ENCODE peak calls at places on chromosomes 16 and 17, in seven cellular contexts. One of them, this sample, is unnamed.

GRCh38 chr16:88303890-88304819 is 78.6 kb upstream of the ZNF469 start:
- DNase-seq in PC-9: peak
- DNase-seq in HepG2: peak
- DNase-seq in PC-3: peak
- DNase-seq in GM23338: no peak
- DNase-seq in astrocyte: peak
- DNase-seq in neural progenitor cell: no peak
- DNase-seq in this sample: peak

GRCh38 chr16:84925092-84925772 is 86.1 kb downstream of the ZDHHC7 start:
- DNase-seq in PC-3: peak
- DNase-seq in neural progenitor cell: peak
- DNase-seq in PC-9: no peak
- DNase-seq in HepG2: peak
- DNase-seq in GM23338: peak
- DNase-seq in astrocyte: no peak
- DNase-seq in this sample: peak

GRCh38 chr17:72183194-72183685 is 62.4 kb downstream of the SOX9 start:
- DNase-seq in GM23338: no peak
- DNase-seq in PC-9: no peak
- DNase-seq in PC-3: peak
- DNase-seq in astrocyte: no peak
- DNase-seq in HepG2: peak
- DNase-seq in neural progenitor cell: no peak
- DNase-seq in this sample: no peak

GRCh38 chr16:1791256-1791942 is 2.1 kb downstream of the IGFALS start:
- DNase-seq in PC-3: no peak
- DNase-seq in astrocyte: no peak
- DNase-seq in GM23338: peak
- DNase-seq in HepG2: no peak
- DNase-seq in PC-9: no peak
- DNase-seq in neural progenitor cell: no peak
- DNase-seq in this sample: no peak

GRCh38 chr17:80970044-80970761 is 21.4 kb upstream of the CHMP6 start:
- DNase-seq in PC-3: peak
- DNase-seq in astrocyte: no peak
- DNase-seq in neural progenitor cell: peak
- DNase-seq in PC-9: no peak
- DNase-seq in HepG2: no peak
- DNase-seq in GM23338: no peak
- DNase-seq in this sample: peak

GRCh38 chr16:28597692-28598261 is 927 bp upstream of the SULT1A2 start:
- DNase-seq in HepG2: peak
- DNase-seq in GM23338: peak
- DNase-seq in PC-3: no peak
- DNase-seq in PC-9: peak
- DNase-seq in neural progenitor cell: peak
- DNase-seq in astrocyte: no peak
- DNase-seq in this sample: no peak

GRCh38 chr17:29826045-29826692 is 103.9 kb downstream of the SSH2 start:
- DNase-seq in astrocyte: no peak
- DNase-seq in GM23338: no peak
- DNase-seq in neural progenitor cell: no peak
- DNase-seq in PC-9: no peak
- DNase-seq in PC-3: no peak
- DNase-seq in HepG2: no peak
- DNase-seq in this sample: no peak

GRCh38 chr17:41067281-41067680 is 1.6 kb upstream of the KRTAP2-4 start:
- DNase-seq in GM23338: no peak
- DNase-seq in HepG2: no peak
- DNase-seq in neural progenitor cell: no peak
- DNase-seq in PC-9: no peak
- DNase-seq in PC-3: no peak
- DNase-seq in astrocyte: no peak
- DNase-seq in this sample: peak

GRCh38 chr17:149897-150575 is 12.7 kb downstream of the SCGB1C2 start:
- DNase-seq in PC-3: peak
- DNase-seq in HepG2: no peak
- DNase-seq in GM23338: no peak
- DNase-seq in PC-9: no peak
- DNase-seq in neural progenitor cell: no peak
- DNase-seq in astrocyte: no peak
- DNase-seq in this sample: no peak

GRCh38 chr17:80817861-80818260 is 173.8 kb upstream of the CHMP6 start:
- DNase-seq in GM23338: no peak
- DNase-seq in PC-3: peak
- DNase-seq in HepG2: no peak
- DNase-seq in PC-9: peak
- DNase-seq in astrocyte: peak
- DNase-seq in neural progenitor cell: no peak
- DNase-seq in this sample: peak

GRCh38 chr17:79626156-79626890 is 15.5 kb upstream of the RBFOX3 start:
- DNase-seq in neural progenitor cell: no peak
- DNase-seq in PC-9: no peak
- DNase-seq in HepG2: no peak
- DNase-seq in GM23338: peak
- DNase-seq in astrocyte: no peak
- DNase-seq in PC-3: no peak
- DNase-seq in this sample: no peak

GRCh38 chr17:78122221-78122990 is 6.1 kb downstream of the TMC6 start:
- DNase-seq in neural progenitor cell: no peak
- DNase-seq in HepG2: no peak
- DNase-seq in astrocyte: no peak
- DNase-seq in GM23338: no peak
- DNase-seq in PC-3: no peak
- DNase-seq in PC-9: no peak
- DNase-seq in this sample: no peak

GRCh38 chr17:67689534-67690177 is 28.1 kb upstream of the NOL11 start:
- DNase-seq in neural progenitor cell: peak
- DNase-seq in GM23338: peak
- DNase-seq in HepG2: peak
- DNase-seq in PC-9: peak
- DNase-seq in astrocyte: peak
- DNase-seq in PC-3: peak
- DNase-seq in this sample: peak

GRCh38 chr17:4968166-4968915 is 724 bp upstream of the SPAG7 start:
- DNase-seq in PC-9: peak
- DNase-seq in astrocyte: no peak
- DNase-seq in neural progenitor cell: peak
- DNase-seq in PC-3: no peak
- DNase-seq in GM23338: peak
- DNase-seq in HepG2: no peak
- DNase-seq in this sample: peak

GRCh38 chr17:65270932-65271700 is 133.9 kb downstream of the RGS9 start:
- DNase-seq in neural progenitor cell: no peak
- DNase-seq in HepG2: no peak
- DNase-seq in GM23338: no peak
- DNase-seq in PC-3: no peak
- DNase-seq in PC-9: no peak
- DNase-seq in astrocyte: no peak
- DNase-seq in this sample: no peak

DNA sequence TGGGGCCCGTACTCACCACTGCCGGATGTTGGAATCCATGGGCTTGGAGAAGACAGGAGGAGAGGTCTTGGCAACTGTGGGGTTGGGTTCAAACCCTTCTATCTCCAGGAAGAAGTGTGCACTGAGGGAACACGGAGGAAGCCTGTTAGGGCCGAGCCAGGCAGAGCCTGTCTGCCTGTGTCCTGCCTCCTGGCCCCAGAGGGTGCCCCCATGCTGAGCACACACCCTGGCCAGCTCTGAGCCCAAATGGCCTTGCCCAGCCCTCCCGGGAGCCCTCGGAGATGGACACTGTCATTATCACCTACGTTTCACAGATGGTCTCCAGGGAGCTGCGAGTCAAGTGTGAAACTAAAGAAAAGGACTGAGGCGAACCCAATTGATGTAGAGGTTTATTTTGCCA is 12.5 kb downstream of the TRPV3 start:
- DNase-seq in astrocyte: no peak
- DNase-seq in neural progenitor cell: no peak
- DNase-seq in PC-3: no peak
- DNase-seq in PC-9: no peak
- DNase-seq in GM23338: no peak
- DNase-seq in HepG2: no peak
- DNase-seq in this sample: no peak
- H3K27ac ChIP-seq in astrocyte: no peak
- H3K27ac ChIP-seq in neural progenitor cell: no peak
- H3K27ac ChIP-seq in PC-3: no peak
- H3K27ac ChIP-seq in PC-9: no peak
- H3K27ac ChIP-seq in GM23338: no peak
- H3K27ac ChIP-seq in HepG2: no peak
- H3K27ac ChIP-seq in this sample: no peak

GRCh38 chr17:21678451-21679081 is 13.8 kb upstream of the KCNJ18 start:
- DNase-seq in PC-9: no peak
- DNase-seq in neural progenitor cell: no peak
- DNase-seq in HepG2: no peak
- DNase-seq in astrocyte: no peak
- DNase-seq in PC-3: no peak
- DNase-seq in GM23338: no peak
- DNase-seq in this sample: no peak

GRCh38 chr17:21677911-21678310 is 14.4 kb upstream of the KCNJ18 start:
- DNase-seq in PC-3: no peak
- DNase-seq in neural progenitor cell: no peak
- DNase-seq in GM23338: no peak
- DNase-seq in HepG2: no peak
- DNase-seq in astrocyte: no peak
- DNase-seq in PC-9: no peak
- DNase-seq in this sample: no peak

GRCh38 chr17:21677126-21677910 is 15.0 kb upstream of the KCNJ18 start:
- DNase-seq in PC-3: no peak
- DNase-seq in PC-9: no peak
- DNase-seq in astrocyte: no peak
- DNase-seq in neural progenitor cell: no peak
- DNase-seq in GM23338: no peak
- DNase-seq in HepG2: no peak
- DNase-seq in this sample: no peak

GRCh38 chr17:21674242-21674731 is 18.0 kb upstream of the KCNJ18 start:
- DNase-seq in HepG2: no peak
- DNase-seq in PC-9: no peak
- DNase-seq in astrocyte: no peak
- DNase-seq in PC-3: no peak
- DNase-seq in neural progenitor cell: no peak
- DNase-seq in GM23338: no peak
- DNase-seq in this sample: no peak

DNA sequence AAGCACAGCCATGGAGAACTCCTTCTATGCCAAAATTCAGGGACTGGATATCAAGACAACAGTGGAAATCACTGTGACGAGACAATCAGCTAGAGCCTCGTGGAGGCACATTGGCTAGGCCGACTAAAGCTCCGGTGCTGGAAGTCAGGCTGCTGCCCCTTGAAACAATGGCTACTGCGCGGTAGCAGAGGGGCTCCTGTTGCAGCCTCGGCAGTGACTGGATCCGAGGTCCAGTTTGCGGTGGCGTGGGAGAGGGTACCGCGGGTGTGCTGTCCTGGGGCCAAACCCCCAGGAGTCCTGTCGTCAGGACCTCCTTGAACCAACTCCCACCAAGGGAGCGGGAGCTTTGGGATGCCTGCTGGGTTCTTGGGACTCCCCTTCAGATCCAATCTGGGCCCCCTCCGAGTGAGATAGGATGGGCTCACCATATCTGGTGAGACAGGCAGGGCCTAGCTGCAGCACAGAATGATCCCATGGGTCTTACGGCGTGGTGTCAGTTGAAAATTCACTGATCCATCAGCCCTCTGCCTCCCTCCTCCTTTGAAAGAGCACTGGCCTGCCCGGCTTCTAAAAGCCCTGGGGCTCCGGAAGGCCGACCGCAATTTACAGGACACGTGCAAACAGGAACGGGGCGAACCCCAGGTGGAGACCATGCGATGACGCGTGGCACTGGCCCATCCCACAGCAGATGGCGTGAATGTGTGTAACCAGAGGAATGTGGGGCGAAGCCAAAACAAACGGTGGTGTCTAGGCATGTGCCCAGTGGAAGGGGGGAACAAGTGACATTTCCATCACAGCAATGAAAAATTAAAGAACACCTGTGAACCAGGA is 15.8 kb upstream of the KCNJ18 start:
- DNase-seq in astrocyte: no peak
- DNase-seq in neural progenitor cell: no peak
- DNase-seq in PC-9: no peak
- DNase-seq in PC-3: no peak
- DNase-seq in GM23338: no peak
- DNase-seq in HepG2: no peak
- DNase-seq in this sample: no peak
- TF ChIP-seq EZH2 in astrocyte: no peak
- TF ChIP-seq EZH2 in neural progenitor cell: no peak
- TF ChIP-seq EZH2 in PC-9: no peak
- TF ChIP-seq EZH2 in PC-3: no peak
- TF ChIP-seq EZH2 in GM23338: no peak
- TF ChIP-seq EZH2 in HepG2: no peak
- TF ChIP-seq EZH2 in this sample: no peak

DNA sequence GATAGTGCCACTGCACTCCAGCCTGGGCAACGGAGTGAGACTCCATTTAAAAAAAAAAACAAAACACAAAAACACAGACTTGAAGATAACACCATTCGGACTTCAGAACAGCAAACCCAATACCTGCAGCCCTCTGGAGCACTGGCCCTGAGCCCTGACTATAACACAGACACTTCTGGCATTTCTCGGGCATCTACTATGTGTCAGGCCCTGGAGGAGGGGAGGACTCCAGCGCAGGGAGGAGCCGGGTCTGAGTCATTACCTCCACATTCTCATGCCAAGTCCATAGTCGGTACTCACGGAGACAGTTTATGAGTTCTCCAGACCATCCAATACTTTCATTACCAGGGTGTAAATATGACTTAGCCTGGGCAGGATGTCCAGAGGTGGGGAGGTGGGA is 48.8 kb downstream of the PITPNM3 start:
- DNase-seq in PC-3: peak
- DNase-seq in GM23338: no peak
- DNase-seq in PC-9: peak
- DNase-seq in astrocyte: peak
- DNase-seq in HepG2: no peak
- DNase-seq in neural progenitor cell: no peak
- DNase-seq in this sample: peak
- H3K27ac ChIP-seq in PC-3: peak
- H3K27ac ChIP-seq in GM23338: no peak
- H3K27ac ChIP-seq in PC-9: peak
- H3K27ac ChIP-seq in astrocyte: no peak
- H3K27ac ChIP-seq in HepG2: no peak
- H3K27ac ChIP-seq in neural progenitor cell: no peak
- H3K27ac ChIP-seq in this sample: peak

DNA sequence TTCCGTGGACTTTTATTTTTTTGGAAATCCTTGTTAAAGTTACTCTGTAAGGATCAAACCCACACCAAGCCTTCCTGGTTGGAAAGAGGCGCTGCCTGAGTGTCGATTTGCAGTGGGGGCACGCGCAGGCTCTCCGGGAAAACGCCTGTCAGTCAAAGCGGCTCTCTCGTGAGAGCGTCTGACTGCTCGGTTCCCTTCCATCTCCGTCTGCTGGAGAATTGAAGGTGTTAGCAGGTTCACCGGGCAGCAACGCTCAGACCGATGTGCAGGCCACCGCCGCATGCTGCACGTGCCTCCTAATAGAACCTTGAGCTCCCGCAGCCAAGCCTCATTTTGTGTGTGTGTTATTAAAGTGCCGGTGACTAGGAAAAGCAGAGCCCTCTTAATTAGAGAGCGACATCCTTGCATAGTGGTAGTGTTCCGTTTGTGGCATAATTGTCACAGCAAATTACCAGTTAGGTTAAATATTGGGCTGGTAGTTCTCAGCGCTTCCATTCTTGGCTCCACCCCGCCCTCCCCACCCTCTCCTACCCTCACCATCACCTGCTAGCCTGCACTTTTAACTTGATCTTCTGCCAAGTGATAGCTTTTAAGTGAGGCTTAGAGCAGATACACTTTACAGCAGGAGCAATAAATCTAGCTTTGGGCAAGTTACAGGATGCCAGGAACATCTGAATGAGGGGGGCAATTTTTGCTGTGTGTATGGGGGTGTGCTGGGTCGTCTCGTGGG is 75.5 kb downstream of the RPA1 start:
- DNase-seq in GM23338: no peak
- DNase-seq in astrocyte: no peak
- DNase-seq in neural progenitor cell: peak
- DNase-seq in HepG2: peak
- DNase-seq in PC-3: no peak
- DNase-seq in PC-9: no peak
- DNase-seq in this sample: peak
- TF ChIP-seq EZH2 in GM23338: no peak
- TF ChIP-seq EZH2 in astrocyte: no peak
- TF ChIP-seq EZH2 in neural progenitor cell: no peak
- TF ChIP-seq EZH2 in HepG2: no peak
- TF ChIP-seq EZH2 in PC-3: no peak
- TF ChIP-seq EZH2 in PC-9: no peak
- TF ChIP-seq EZH2 in this sample: no peak

This sample was measured in GM23248.